ENCODE peak calls at places on chromosomes 13 and 19, in five cellular contexts. G is cardiac muscle cell, P is dorsolateral prefrontal cortex, I is heart right ventricle, M is psoas muscle. R is an unnamed sample.

GRCh38 chr13:23696610-23697009 is 126.4 kb downstream of the TNFRSF19 start:
- DNase-seq in G (no peak), P (no peak), I (no peak), M (no peak), R (no peak)

GRCh38 chr13:73110814-73111213 is 52.0 kb downstream of the KLF5 start:
- DNase-seq in G (no peak), P (no peak), I (no peak), M (no peak), R (no peak)

GRCh38 chr19:39413269-39413902 is 917 bp downstream of the PLEKHG2 start:
- DNase-seq in G (peak), P (peak), I (peak), M (peak), R (no peak)

GRCh38 chr19:37226248-37226647 is 8.2 kb downstream of the ZNF383 start:
- DNase-seq in G (no peak), P (no peak), I (no peak), M (no peak), R (no peak)

GRCh38 chr13:21529102-21529893 is 70.2 kb upstream of the ZDHHC20 start:
- DNase-seq in G (no peak), P (no peak), I (no peak), M (no peak), R (no peak)

GRCh38 chr13:19075418-19075817 is 106.2 kb downstream of the TUBA3C start:
- DNase-seq in G (no peak), P (no peak), I (no peak), M (no peak), R (no peak)

GRCh38 chr19:46386996-46387712 is 26.2 kb downstream of the CCDC8 start:
- DNase-seq in G (no peak), P (no peak), I (no peak), M (no peak), R (no peak)

GRCh38 chr19:15180451-15181390 is 20.1 kb downstream of the NOTCH3 start:
- DNase-seq in G (no peak), P (no peak), I (peak), M (no peak), R (no peak)

GRCh38 chr19:11091343-11092153 is 2.3 kb downstream of the LDLR start:
- DNase-seq in G (peak), P (peak), I (no peak), M (peak), R (peak)

GRCh38 chr19:2039082-2039958 is 11.7 kb downstream of the MKNK2 start:
- DNase-seq in G (no peak), P (no peak), I (no peak), M (peak), R (no peak)

GRCh38 chr19:6719540-6719861 is 949 bp downstream of the C3 start:
- DNase-seq in G (no peak), P (no peak), I (no peak), M (no peak), R (no peak)

DNA sequence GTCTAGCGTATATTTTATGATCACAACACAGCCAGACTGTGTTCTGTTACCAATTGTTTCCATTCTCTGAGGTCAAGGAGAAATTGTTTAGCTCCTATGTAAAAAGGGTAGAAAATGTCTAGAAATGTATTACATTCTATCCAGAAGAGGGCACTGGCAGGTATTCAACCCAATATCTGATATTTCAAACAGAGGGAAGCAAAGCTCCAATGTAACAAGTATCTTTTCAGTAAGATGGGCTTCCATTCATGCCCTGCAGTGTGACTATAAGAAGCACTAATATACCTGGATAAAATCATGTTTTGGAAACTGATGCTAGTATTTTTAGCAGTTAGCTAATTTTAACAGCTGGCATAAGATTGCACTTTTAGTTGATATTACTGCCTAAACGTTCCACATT is 312.7 kb downstream of the FGF14 start:
- DNase-seq in G (no peak), P (no peak), I (no peak), M (no peak), R (no peak)
- TF ChIP-seq CTCF in G (no peak), P (no peak), I (no peak), M (no peak), R (no peak)

GRCh38 chr19:44740351-44740824 is 8.1 kb upstream of the BCL3 start:
- DNase-seq in G (no peak), P (no peak), I (no peak), M (no peak), R (no peak)
- TF ChIP-seq CTCF in G (no peak), P (no peak), I (no peak), M (no peak), R (peak)

GRCh38 chr13:103510007-103510406 is 443.8 kb upstream of the SLC10A2 start:
- DNase-seq in G (no peak), P (no peak), I (no peak), M (no peak), R (no peak)
- TF ChIP-seq CTCF in G (no peak), P (peak), I (no peak), M (no peak), R (no peak)

GRCh38 chr13:60990032-60990733 is 425.5 kb downstream of the PCDH20 start:
- DNase-seq in G (no peak), P (no peak), I (no peak), M (no peak), R (no peak)
- TF ChIP-seq CTCF in G (no peak), P (no peak), I (no peak), M (no peak), R (no peak)

GRCh38 chr19:4908781-4909171 is 525 bp upstream of the UHRF1 start:
- DNase-seq in G (no peak), P (no peak), I (no peak), M (peak), R (no peak)
- TF ChIP-seq CTCF in G (no peak), P (no peak), I (no peak), M (no peak), R (no peak)

DNA sequence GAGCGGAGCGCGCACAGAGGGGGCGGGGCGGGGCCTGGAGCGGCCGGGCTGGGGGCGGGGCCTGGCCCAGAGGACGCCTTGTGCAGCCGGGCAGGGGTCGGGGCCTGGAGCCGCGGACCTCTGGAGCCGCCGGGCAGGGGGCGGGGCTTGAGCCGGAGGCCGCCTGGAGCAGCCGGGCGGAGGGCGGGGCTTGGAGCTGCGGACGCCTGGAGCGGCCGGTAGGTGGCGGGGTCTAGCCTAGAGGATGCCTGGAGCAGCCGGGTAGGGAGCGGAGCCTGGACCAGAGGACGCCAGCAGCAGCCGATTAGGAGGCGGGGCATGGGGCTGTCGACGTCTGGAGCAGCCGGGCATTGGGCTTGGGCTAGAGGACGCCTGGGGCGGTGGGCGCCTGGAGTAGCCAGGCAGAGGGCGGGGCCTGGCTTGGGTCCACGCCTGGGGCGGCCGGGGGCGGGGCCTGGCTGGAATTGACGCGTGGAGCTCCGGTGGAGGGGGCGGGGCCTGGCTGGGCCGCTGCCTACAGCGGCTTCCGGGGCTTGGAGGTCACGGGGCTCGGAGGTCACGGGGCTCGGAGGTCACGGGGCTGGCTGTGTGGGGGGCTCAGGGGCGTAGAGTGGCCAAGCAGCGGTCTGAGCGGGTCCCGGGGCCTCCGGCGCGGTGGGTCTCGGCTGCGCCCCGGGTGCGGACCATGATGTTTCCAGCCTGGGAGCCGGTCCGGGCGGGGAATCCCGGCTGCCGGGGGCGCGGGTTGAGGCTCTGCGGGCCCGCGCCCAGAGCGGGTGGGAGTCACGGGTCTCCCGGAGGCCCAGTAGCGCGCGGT is at the start of gene ANKRD10:
- DNase-seq in G (peak), P (peak), I (peak), M (peak), R (peak)
- TF ChIP-seq CTCF in G (peak), P (peak), I (peak), M (peak), R (peak)

GRCh38 chr19:48784527-48784926 is 26.3 kb downstream of the BCAT2 start:
- DNase-seq in G (peak), P (no peak), I (no peak), M (no peak), R (no peak)
- TF ChIP-seq CTCF in G (peak), P (no peak), I (peak), M (no peak), R (peak)

GRCh38 chr13:85265296-85265695 is 533.9 kb downstream of the SLITRK6 start:
- DNase-seq in G (no peak), P (no peak), I (no peak), M (no peak), R (no peak)

GRCh38 chr13:85266771-85267170 is 532.4 kb downstream of the SLITRK6 start:
- DNase-seq in G (no peak), P (no peak), I (no peak), M (no peak), R (no peak)

GRCh38 chr13:85266331-85266730 is 532.9 kb downstream of the SLITRK6 start:
- DNase-seq in G (no peak), P (no peak), I (no peak), M (no peak), R (no peak)

GRCh38 chr13:85260896-85261295 is 538.3 kb downstream of the SLITRK6 start:
- DNase-seq in G (no peak), P (no peak), I (no peak), M (no peak), R (no peak)

GRCh38 chr13:85261757-85262346 is 537.4 kb downstream of the SLITRK6 start:
- DNase-seq in G (peak), P (no peak), I (no peak), M (no peak), R (no peak)
- TF ChIP-seq CTCF in G (peak), P (peak), I (no peak), M (no peak), R (peak)